ENCODE peak calls at places on chromosomes 2 and 18, in five cellular contexts. V, A, X, N and R are unnamed samples.

GRCh38 chr2:238176565-238176964 is 17.8 kb downstream of the ERFE start:
- DNase-seq in A (no peak), X (peak), V (no peak), N (no peak), R (no peak)

GRCh38 chr2:84817239-84817655 is 63.6 kb downstream of the TRABD2A start:
- DNase-seq in A (no peak), N (no peak), X (no peak), V (no peak), R (no peak)

GRCh38 chr2:134306521-134306920 is 52.6 kb downstream of the MGAT5 start:
- DNase-seq in V (no peak), X (no peak), A (no peak), N (no peak), R (no peak)

GRCh38 chr2:80869858-80870438 is 565.4 kb upstream of the LRRTM1 start:
- DNase-seq in A (no peak), V (no peak), N (no peak), X (no peak), R (no peak)

GRCh38 chr2:5322414-5322813 is 369.8 kb upstream of the SOX11 start:
- DNase-seq in A (no peak), X (no peak), V (no peak), N (no peak), R (no peak)

GRCh38 chr2:5777089-5777488 is 84.9 kb downstream of the SOX11 start:
- DNase-seq in V (no peak), A (no peak), X (no peak), N (no peak), R (no peak)

GRCh38 chr2:162992828-162993227 is 154.3 kb upstream of the KCNH7 start:
- DNase-seq in A (no peak), X (no peak), V (no peak), N (no peak), R (no peak)

GRCh38 chr2:9831670-9832069 is 11.6 kb upstream of the TAF1B start:
- DNase-seq in A (no peak), X (no peak), V (no peak), N (no peak), R (no peak)

GRCh38 chr2:69437751-69438154 is 518 bp upstream of the NFU1 start:
- DNase-seq in A (no peak), X (no peak), V (no peak), N (no peak), R (no peak)

GRCh38 chr2:16142383-16143361 is 202.3 kb downstream of the MYCN start:
- DNase-seq in X (no peak), V (no peak), N (no peak), A (no peak), R (no peak)

GRCh38 chr2:219408101-219409030 is 9.8 kb upstream of the DES start:
- DNase-seq in N (no peak), A (no peak), X (no peak), V (no peak), R (no peak)

GRCh38 chr2:97740590-97741182 is 27.3 kb downstream of the ZAP70 start:
- DNase-seq in X (no peak), A (no peak), N (peak), V (no peak), R (no peak)

GRCh38 chr2:240643093-240643810 is 18.0 kb downstream of the GPR35 start:
- DNase-seq in N (no peak), A (no peak), V (no peak), X (no peak), R (no peak)

GRCh38 chr18:12092398-12093229 is 1.0 kb upstream of the ANKRD62 start:
- DNase-seq in A (no peak), V (no peak), N (no peak), X (no peak), R (no peak)

GRCh38 chr18:61209802-61210201 is 123.4 kb upstream of the CDH20 start:
- DNase-seq in X (no peak), N (no peak), A (no peak), V (no peak), R (no peak)

GRCh38 chr2:226609361-226609760 is 190.3 kb downstream of the IRS1 start:
- DNase-seq in X (peak), A (no peak), N (no peak), V (no peak), R (no peak)

GRCh38 chr2:117989854-117990438 is 23.9 kb downstream of the CCDC93 start:
- DNase-seq in A (no peak), X (no peak), N (no peak), V (no peak), R (no peak)

GRCh38 chr18:21303913-21304312 is 61.9 kb downstream of the GREB1L start:
- DNase-seq in N (no peak), V (no peak), A (no peak), X (no peak), R (no peak)

GRCh38 chr18:9705183-9705864 is 2.8 kb upstream of the RAB31 start:
- DNase-seq in A (no peak), V (no peak), X (no peak), N (no peak), R (no peak)

GRCh38 chr18:7021994-7022840 is 95.4 kb downstream of the LAMA1 start:
- DNase-seq in X (no peak), N (no peak), V (no peak), A (no peak), R (no peak)

GRCh38 chr2:190846746-190847145 is 33.9 kb upstream of the GLS start:
- DNase-seq in A (no peak), V (no peak), N (no peak), X (no peak), R (no peak)

GRCh38 chr2:217653240-217653639 is 349.6 kb downstream of the TNS1 start:
- DNase-seq in X (peak), A (no peak), V (no peak), N (no peak), R (peak)

GRCh38 chr2:224638338-224638823 is 53.2 kb upstream of the CUL3 start:
- DNase-seq in N (no peak), V (no peak), A (no peak), X (no peak), R (no peak)

GRCh38 chr2:8882094-8882493 is 44.7 kb upstream of the KIDINS220 start:
- DNase-seq in N (no peak), A (no peak), X (no peak), V (no peak), R (no peak)

GRCh38 chr2:40344364-40344763 is 107.5 kb downstream of the SLC8A1 start:
- DNase-seq in V (no peak), N (no peak), A (no peak), X (peak), R (no peak)

GRCh38 chr2:110115291-110116032 is at the start of gene MALL:
- DNase-seq in V (no peak), X (no peak), A (no peak), N (no peak), R (no peak)

GRCh38 chr18:79738041-79738461 is 58.4 kb downstream of the CTDP1 start:
- DNase-seq in N (no peak), X (no peak), V (no peak), A (no peak), R (peak)

GRCh38 chr2:47225061-47225783 is 70.1 kb upstream of the STPG4 start:
- DNase-seq in N (no peak), X (peak), V (no peak), A (no peak), R (no peak)

GRCh38 chr2:174868916-174869315 is 104.6 kb upstream of the CHRNA1 start:
- DNase-seq in X (no peak), V (no peak), N (no peak), A (no peak), R (no peak)